ENCODE peak calls at places on chromosomes 13 and 19, in six cellular contexts. I, K, O, L, R and Y are unnamed samples.

GRCh38 chr13:110416131-110416584 is 109.1 kb downstream of the COL4A2 start:
- DNase-seq in O (no peak), K (no peak), R (no peak), L (no peak), I (no peak), Y (no peak)

GRCh38 chr19:34244611-34245299 is 9.6 kb upstream of the GARRE1 start:
- DNase-seq in K (peak), O (no peak), I (no peak), L (peak), R (no peak), Y (no peak)

GRCh38 chr19:16566161-16566560 is 6.1 kb downstream of the SLC35E1 start:
- DNase-seq in O (no peak), I (no peak), R (peak), L (no peak), K (no peak), Y (no peak)

GRCh38 chr13:75895168-75895567 is 259.0 kb downstream of the LMO7 start:
- DNase-seq in R (no peak), I (no peak), K (no peak), L (no peak), O (no peak), Y (no peak)

GRCh38 chr19:51417107-51417806 is at the start of gene SIGLEC10:
- DNase-seq in K (no peak), R (no peak), O (no peak), I (peak), L (peak), Y (no peak)

GRCh38 chr13:102395174-102395573 is 6.7 kb downstream of the FGF14 start:
- DNase-seq in R (no peak), I (no peak), L (no peak), O (no peak), K (no peak), Y (no peak)

GRCh38 chr19:35112995-35113693 is 2.5 kb upstream of the FXYD3 start:
- DNase-seq in K (no peak), I (no peak), L (no peak), O (no peak), R (no peak), Y (no peak)

GRCh38 chr13:42152495-42152894 is 104.0 kb downstream of the DGKH start:
- DNase-seq in R (no peak), O (no peak), K (no peak), I (no peak), L (no peak), Y (no peak)

GRCh38 chr19:30214651-30215051 is 157.5 kb upstream of the ZNF536 start:
- DNase-seq in K (no peak), I (no peak), R (no peak), O (no peak), L (no peak), Y (no peak)

GRCh38 chr19:2867025-2867991 is at the start of gene ZNF556:
- DNase-seq in K (peak), R (no peak), L (no peak), I (peak), O (no peak), Y (no peak)

GRCh38 chr19:43778651-43779050 is 2.1 kb downstream of the KCNN4 start:
- DNase-seq in L (no peak), K (no peak), R (no peak), O (no peak), I (no peak), Y (no peak)

GRCh38 chr19:22733691-22734090 is 50.3 kb downstream of the ZNF99 start:
- DNase-seq in K (no peak), R (no peak), O (no peak), I (no peak), L (no peak), Y (no peak)

GRCh38 chr19:56114051-56114694 is 6.9 kb downstream of the ZNF787 start:
- DNase-seq in R (no peak), I (no peak), K (no peak), L (no peak), O (no peak), Y (no peak)

GRCh38 chr19:42121666-42122069 is 10.6 kb downstream of the POU2F2 start:
- DNase-seq in O (peak), L (peak), I (no peak), K (peak), R (peak), Y (no peak)

GRCh38 chr19:35139618-35139943 is 957 bp downstream of the FXYD1 start:
- DNase-seq in L (no peak), K (no peak), O (no peak), R (no peak), I (no peak), Y (no peak)

GRCh38 chr19:3821857-3822364 is 35.7 kb upstream of the MATK start:
- DNase-seq in R (peak), O (peak), L (peak), K (peak), I (peak), Y (peak)

GRCh38 chr13:51246411-51247298 is 24.5 kb downstream of the FAM124A start:
- DNase-seq in I (no peak), O (no peak), L (peak), R (no peak), K (no peak), Y (peak)

GRCh38 chr19:38478273-38478971 is 44.9 kb downstream of the RYR1 start:
- DNase-seq in R (no peak), I (peak), O (no peak), L (no peak), K (peak), Y (no peak)